ENCODE peak calls at places on chromosomes 6 and 20, in six cellular contexts. F is heart left ventricle, Z is upper lobe of right lung, O is body of pancreas, Q is left lung, S is testis. E is an unnamed sample. For H3K4me1, the result is how much of the 10 kb centered on the place peaks cover.

GRCh38 chr6:120111001-120111400 is 761.4 kb upstream of the MAN1A1 start:
- DNase-seq in Q (no peak), O (no peak), Z (no peak), S (no peak), F (no peak), E (no peak)

GRCh38 chr20:8155848-8156602 is 24.0 kb downstream of the PLCB1 start:
- DNase-seq in Z (no peak), Q (no peak), S (no peak), F (no peak), O (no peak), E (no peak)

GRCh38 chr20:49037962-49038387 is 8.1 kb upstream of the CSE1L start:
- DNase-seq in S (no peak), Q (no peak), Z (no peak), O (no peak), F (no peak), E (no peak)

GRCh38 chr20:38342196-38342595 is 4.1 kb upstream of the LBP start:
- DNase-seq in Q (no peak), Z (no peak), S (no peak), O (no peak), F (no peak), E (no peak)

GRCh38 chr20:58650181-58650775 is 805 bp upstream of the STX16 start:
- DNase-seq in O (no peak), F (peak), Q (peak), Z (peak), S (peak), E (no peak)

GRCh38 chr6:41637179-41638001 is 878 bp upstream of the MDFI start:
- DNase-seq in O (no peak), F (no peak), S (no peak), Q (no peak), Z (no peak), E (no peak)

GRCh38 chr6:52598824-52599190 is 21.9 kb upstream of the TRAM2 start:
- DNase-seq in F (no peak), Q (no peak), O (no peak), Z (no peak), S (no peak), E (no peak)

GRCh38 chr6:41801380-41801779 is 13.9 kb downstream of the TOMM6 start:
- DNase-seq in O (no peak), Q (no peak), S (no peak), F (no peak), Z (no peak), E (no peak)

GRCh38 chr6:117498159-117498558 is 15.7 kb downstream of the DCBLD1 start:
- DNase-seq in F (no peak), Z (no peak), O (no peak), Q (no peak), S (no peak), E (no peak)

GRCh38 chr20:32526125-32526524 is 59.0 kb downstream of the NOL4L start:
- DNase-seq in Z (no peak), S (no peak), Q (peak), O (no peak), F (no peak), E (no peak)
- H3K4me1 ChIP-seq in Z (under half), S (half or more), Q (under half), O (under half), F (under half), E (under half)

GRCh38 chr6:149931501-149931900 is 8.6 kb upstream of the RAET1G start:
- DNase-seq in O (no peak), S (no peak), Z (no peak), Q (no peak), F (no peak), E (no peak)

GRCh38 chr6:149925253-149925973 is 2.5 kb upstream of the RAET1G start:
- DNase-seq in S (peak), O (no peak), Z (peak), Q (no peak), F (no peak), E (peak)

GRCh38 chr6:149933036-149933435 is 8.8 kb upstream of the ULBP2 start:
- DNase-seq in F (no peak), Q (no peak), S (no peak), Z (no peak), O (no peak), E (no peak)

GRCh38 chr6:149925974-149926777 is 3.3 kb upstream of the RAET1G start:
- DNase-seq in F (peak), Z (peak), O (peak), Q (peak), S (peak), E (peak)

GRCh38 chr6:149929422-149929821 is 6.5 kb upstream of the RAET1G start:
- DNase-seq in S (no peak), Z (no peak), Q (no peak), O (no peak), F (no peak), E (peak)
- TF ChIP-seq CTCF in S (no peak), Z (peak), Q (no peak), O (no peak), F (peak), E (peak)

DNA sequence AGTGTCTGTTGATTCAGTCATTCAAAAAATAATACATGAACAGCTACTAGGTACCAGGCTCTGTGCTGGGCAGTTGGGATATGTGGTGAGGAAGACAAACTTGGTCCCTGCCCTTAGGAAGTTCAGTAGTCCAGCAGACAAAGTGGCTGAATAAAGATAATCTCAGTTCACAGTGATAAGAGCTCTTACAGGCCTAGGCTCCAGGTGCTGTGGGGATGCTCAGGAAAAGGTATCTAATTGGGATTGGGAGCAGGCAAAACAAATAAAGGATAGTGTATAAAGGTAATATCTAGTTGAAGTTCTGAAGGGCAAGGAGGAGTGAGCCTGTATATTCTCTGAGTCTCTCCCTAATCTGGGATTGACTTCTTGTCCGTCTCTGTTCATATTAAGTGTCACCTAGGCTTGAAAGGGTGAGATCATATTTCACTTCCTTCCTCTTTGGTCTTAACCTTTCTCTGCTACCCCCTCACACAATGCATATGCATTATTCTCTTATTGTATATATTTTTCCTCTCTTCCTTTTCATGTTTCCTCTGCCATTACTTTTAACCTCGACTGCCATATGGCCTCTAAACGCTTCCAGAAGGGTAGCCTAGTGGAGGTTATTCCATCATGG is 13.5 kb downstream of the PTPN1 start:
- DNase-seq in Q (no peak), S (no peak), Z (no peak), F (no peak), O (no peak), E (no peak)
- H3K4me3 ChIP-seq in Q (no peak), S (no peak), Z (no peak), F (no peak), O (no peak), E (no peak)

DNA sequence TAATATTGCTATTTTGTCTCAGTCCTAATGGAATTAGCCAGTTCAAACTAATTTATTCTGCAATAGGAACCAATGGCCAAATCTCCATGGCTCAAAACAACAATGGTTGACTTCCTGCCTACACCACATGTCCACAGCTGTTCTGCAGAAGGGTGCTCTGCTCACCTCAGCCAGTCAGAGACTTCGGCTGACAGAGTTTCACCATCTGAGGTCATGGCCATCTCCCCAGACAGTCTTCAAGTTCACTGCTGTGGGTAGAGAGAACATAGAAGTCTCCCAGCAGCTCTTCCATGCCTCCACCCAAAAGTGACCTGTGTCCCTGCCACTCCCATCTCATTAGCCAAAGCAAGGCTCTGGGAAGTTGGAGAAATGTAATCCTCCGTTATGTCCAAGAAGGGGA is 65.1 kb upstream of the FOXC1 start:
- DNase-seq in Q (no peak), O (no peak), F (no peak), Z (no peak), S (no peak), E (no peak)
- H3K4me1 ChIP-seq in Q (under half), O (under half), F (under half), Z (under half), S (under half), E (under half)

DNA sequence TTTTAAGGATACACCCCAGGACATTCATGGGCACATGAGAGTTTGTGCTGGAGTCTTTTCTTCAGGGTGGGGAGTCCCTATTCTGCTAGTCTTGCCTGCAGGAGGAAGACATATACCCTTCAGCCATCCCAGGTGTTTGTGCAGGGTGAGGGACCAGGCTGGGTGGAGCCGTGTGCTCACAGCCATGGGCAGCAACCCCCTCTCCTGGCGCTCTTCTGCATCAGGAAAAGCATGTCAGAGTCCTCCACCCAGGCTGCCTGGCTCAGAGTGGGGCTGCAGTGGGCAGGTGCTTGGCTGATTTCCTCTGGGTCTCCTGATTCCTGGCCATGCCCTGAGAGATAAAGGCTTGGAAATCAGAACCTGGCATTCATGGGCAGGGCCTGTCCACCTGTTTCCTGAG is 22.7 kb upstream of the MLN start:
- DNase-seq in Q (no peak), S (no peak), F (no peak), O (no peak), Z (no peak), E (no peak)
- TF ChIP-seq CTCF in Q (no peak), S (no peak), F (no peak), O (no peak), Z (no peak), E (peak)

GRCh38 chr6:12614468-12614867 is 102.1 kb upstream of the PHACTR1 start:
- DNase-seq in Z (no peak), S (no peak), O (no peak), F (no peak), Q (no peak), E (no peak)
- H3K4me3 ChIP-seq in Z (no peak), S (no peak), O (no peak), F (no peak), Q (no peak), E (no peak)

E was measured in Caco-2.